ENCODE peak calls at places on chromosomes 11 and 22, in seven cellular contexts. O, T, L, J, K, X and Z are unnamed samples.

GRCh38 chr11:125110996-125111340 is 458 bp downstream of the TMEM218 start:
- DNase-seq in O (no peak), L (peak; percentile 28), K (no peak), J (no peak), X (no peak), T (no peak), Z (no peak)

GRCh38 chr22:45997077-45997774 is 20.3 kb upstream of the WNT7B start:
- DNase-seq in L (no peak), O (peak; percentile 63), T (no peak), K (peak; percentile 70), X (no peak), J (no peak), Z (peak; percentile 69)

GRCh38 chr11:35427158-35427557 is 7.8 kb upstream of the SLC1A2 start:
- DNase-seq in X (no peak), K (peak; percentile 13), T (no peak), L (no peak), J (no peak), O (no peak), Z (no peak)

GRCh38 chr11:78336877-78337553 is 80.6 kb downstream of the GAB2 start:
- DNase-seq in L (no peak), K (no peak), T (no peak), J (no peak), O (no peak), X (no peak), Z (no peak)

GRCh38 chr11:15229069-15229468 is 114.3 kb downstream of the INSC start:
- DNase-seq in L (no peak), X (no peak), K (no peak), T (no peak), J (no peak), O (no peak), Z (no peak)

GRCh38 chr11:8006349-8006977 is 19.3 kb downstream of the EIF3F start:
- DNase-seq in T (no peak), O (peak; percentile 46), J (peak; percentile 37), X (no peak), K (peak; percentile 20), L (peak; percentile 30), Z (peak; percentile 31)

GRCh38 chr11:79413258-79413657 is 27.6 kb downstream of the TENM4 start:
- DNase-seq in T (no peak), K (no peak), O (peak; percentile 42), J (no peak), X (no peak), L (no peak), Z (no peak)

GRCh38 chr11:10973416-10973815 is 115.6 kb upstream of the ZBED5 start:
- DNase-seq in K (peak; percentile 60), L (peak; percentile 33), J (no peak), T (no peak), O (no peak), X (no peak), Z (no peak)

GRCh38 chr11:134372961-134373360 is 39.1 kb downstream of the B3GAT1 start:
- DNase-seq in K (no peak), L (no peak), X (no peak), O (no peak), T (no peak), J (no peak), Z (no peak)

GRCh38 chr11:12430912-12431311 is 53.5 kb downstream of the PARVA start:
- DNase-seq in O (peak; percentile 72), L (no peak), X (no peak), T (no peak), K (no peak), J (no peak), Z (no peak)

GRCh38 chr11:16741473-16741872 is 3.0 kb downstream of the C11orf58 start:
- DNase-seq in T (no peak), X (no peak), K (no peak), O (peak; percentile 49), J (no peak), L (no peak), Z (no peak)

GRCh38 chr11:122853971-122854446 is 15.7 kb downstream of the CRTAM start:
- DNase-seq in L (peak; percentile 68), K (peak; percentile 58), J (peak; percentile 30), T (no peak), X (no peak), O (no peak), Z (no peak)

GRCh38 chr22:18067548-18068341 is 10.0 kb upstream of the PEX26 start:
- DNase-seq in L (no peak), T (no peak), X (no peak), J (no peak), O (no peak), K (no peak), Z (no peak)

GRCh38 chr22:25100972-25101371 is 98.7 kb upstream of the CRYBB3 start:
- DNase-seq in J (no peak), X (no peak), L (no peak), O (no peak), T (no peak), K (no peak), Z (no peak)

GRCh38 chr11:115623021-115623451 is 118.8 kb upstream of the CADM1 start:
- DNase-seq in J (no peak), T (no peak), L (no peak), K (no peak), X (no peak), O (peak; percentile 42), Z (no peak)

GRCh38 chr11:117376517-117376916 is 48.9 kb downstream of the CEP164 start:
- DNase-seq in L (peak; percentile 77), O (no peak), J (no peak), X (no peak), T (no peak), K (no peak), Z (no peak)

GRCh38 chr11:1072116-1072820 is 2.4 kb upstream of the MUC2 start:
- DNase-seq in K (no peak), O (no peak), T (no peak), J (peak; percentile 11), L (no peak), X (no peak), Z (no peak)

GRCh38 chr11:85783758-85784157 is 27.2 kb downstream of the SYTL2 start:
- DNase-seq in X (no peak), L (peak; percentile 52), O (no peak), T (no peak), K (no peak), J (no peak), Z (no peak)

GRCh38 chr11:35274909-35275807 is 136.2 kb downstream of the CD44 start:
- DNase-seq in O (peak; percentile 89), L (peak; percentile 73), J (no peak), T (no peak), K (peak; percentile 66), X (no peak), Z (no peak)

GRCh38 chr11:47607380-47607779 is 13.2 kb upstream of the C1QTNF4 start:
- DNase-seq in T (no peak), X (no peak), O (no peak), L (no peak), K (no peak), J (no peak), Z (no peak)

GRCh38 chr11:9815486-9816136 is 151.7 kb downstream of the SWAP70 start:
- DNase-seq in O (no peak), T (no peak), K (no peak), J (no peak), X (no peak), L (no peak), Z (no peak)

GRCh38 chr22:17980013-17980510 is 44.3 kb downstream of the MICAL3 start:
- DNase-seq in J (no peak), O (no peak), X (no peak), K (no peak), L (no peak), T (no peak), Z (no peak)

GRCh38 chr11:17875908-17876307 is 136.9 kb downstream of the SERGEF start:
- DNase-seq in J (no peak), O (no peak), L (no peak), K (no peak), T (no peak), X (no peak), Z (no peak)

GRCh38 chr11:30992513-30992849 is 377.1 kb downstream of the DCDC1 start:
- DNase-seq in O (no peak), T (no peak), L (no peak), X (no peak), J (no peak), K (no peak), Z (no peak)

GRCh38 chr22:38239101-38239761 is 33.6 kb downstream of the TMEM184B start:
- DNase-seq in X (no peak), O (no peak), J (no peak), K (no peak), T (no peak), L (no peak), Z (no peak)

GRCh38 chr11:64224151-64224890 is 1.7 kb downstream of the TRPT1 start:
- DNase-seq in J (peak; percentile 17), L (no peak), T (no peak), K (no peak), X (no peak), O (no peak), Z (no peak)

GRCh38 chr11:112115389-112115788 is 28.7 kb downstream of the SDHD start:
- DNase-seq in L (no peak), X (no peak), J (no peak), T (no peak), O (no peak), K (no peak), Z (no peak)

GRCh38 chr11:132072044-132072879 is 701.8 kb downstream of the NTM start:
- DNase-seq in L (no peak), T (no peak), K (no peak), O (no peak), J (no peak), X (no peak), Z (no peak)

GRCh38 chr11:63510360-63511130 is 4.7 kb downstream of the LGALS12 start:
- DNase-seq in O (peak; percentile 73), L (peak; percentile 73), J (no peak), X (no peak), K (no peak), T (no peak), Z (no peak)

GRCh38 chr11:103359221-103359620 is 250.0 kb downstream of the DYNC2H1 start:
- DNase-seq in J (no peak), O (no peak), K (no peak), L (no peak), X (no peak), T (no peak), Z (no peak)

GRCh38 chr11:73563539-73564200 is 34.2 kb downstream of the FAM168A start:
- DNase-seq in L (no peak), J (no peak), X (no peak), O (no peak), T (no peak), K (no peak), Z (no peak)